ENCODE peak calls at places on chromosomes 16 and 17, in four cellular contexts. One of them, this sample, is unnamed. For H3K4me1, the result is how much of the 10 kb centered on the place peaks cover.

GRCh38 chr17:1087381-1088241 is 90.7 kb downstream of the TIMM22 start:
- DNase-seq in heart left ventricle: peak
- DNase-seq in uterus: peak
- DNase-seq in GM23338: peak
- DNase-seq in this sample: peak

GRCh38 chr16:27424772-27425498 is 23.0 kb downstream of the IL21R start:
- DNase-seq in heart left ventricle: no peak
- DNase-seq in uterus: no peak
- DNase-seq in GM23338: no peak
- DNase-seq in this sample: peak

GRCh38 chr16:84228321-84228838 is 11.4 kb downstream of the KCNG4 start:
- DNase-seq in heart left ventricle: peak
- DNase-seq in uterus: peak
- DNase-seq in GM23338: peak
- DNase-seq in this sample: peak

GRCh38 chr17:16943541-16944333 is 28.2 kb downstream of the TNFRSF13B start:
- DNase-seq in heart left ventricle: no peak
- DNase-seq in uterus: no peak
- DNase-seq in GM23338: no peak
- DNase-seq in this sample: peak

GRCh38 chr16:46930861-46931260 is 42.6 kb downstream of the DNAJA2 start:
- DNase-seq in heart left ventricle: no peak
- DNase-seq in uterus: no peak
- DNase-seq in GM23338: no peak
- DNase-seq in this sample: no peak

GRCh38 chr17:79795795-79796569 is 895 bp downstream of the CBX8 start:
- DNase-seq in heart left ventricle: no peak
- DNase-seq in uterus: no peak
- DNase-seq in GM23338: no peak
- DNase-seq in this sample: no peak

GRCh38 chr17:64081802-64082799 is 47.8 kb downstream of the ERN1 start:
- DNase-seq in heart left ventricle: no peak
- DNase-seq in uterus: no peak
- DNase-seq in GM23338: no peak
- DNase-seq in this sample: no peak

GRCh38 chr17:47847341-47848197 is 3.4 kb downstream of the SP6 start:
- DNase-seq in heart left ventricle: no peak
- DNase-seq in uterus: no peak
- DNase-seq in GM23338: peak
- DNase-seq in this sample: peak

GRCh38 chr16:19127205-19127604 is 13.4 kb downstream of the ITPRIPL2 start:
- DNase-seq in heart left ventricle: no peak
- DNase-seq in uterus: no peak
- DNase-seq in GM23338: no peak
- DNase-seq in this sample: no peak

GRCh38 chr17:55198690-55199370 is 65.9 kb upstream of the HLF start:
- DNase-seq in heart left ventricle: no peak
- DNase-seq in uterus: no peak
- DNase-seq in GM23338: no peak
- DNase-seq in this sample: no peak

GRCh38 chr17:7307686-7308624 is 527 bp downstream of the EIF5A start:
- DNase-seq in heart left ventricle: no peak
- DNase-seq in uterus: peak
- DNase-seq in GM23338: peak
- DNase-seq in this sample: peak

GRCh38 chr17:40457369-40457768 is 14.1 kb downstream of the IGFBP4 start:
- DNase-seq in heart left ventricle: no peak
- DNase-seq in uterus: no peak
- DNase-seq in GM23338: no peak
- DNase-seq in this sample: no peak

GRCh38 chr17:42182927-42183734 is 2.1 kb downstream of the HCRT start:
- DNase-seq in heart left ventricle: no peak
- DNase-seq in uterus: no peak
- DNase-seq in GM23338: no peak
- DNase-seq in this sample: no peak

GRCh38 chr17:65037157-65037556 is 19.4 kb downstream of the GNA13 start:
- DNase-seq in heart left ventricle: no peak
- DNase-seq in uterus: no peak
- DNase-seq in GM23338: no peak
- DNase-seq in this sample: no peak

GRCh38 chr17:78394209-78394608 is 15.8 kb downstream of the PGS1 start:
- DNase-seq in heart left ventricle: no peak
- DNase-seq in uterus: no peak
- DNase-seq in GM23338: no peak
- DNase-seq in this sample: no peak

GRCh38 chr16:74575805-74576643 is 30.9 kb downstream of the GLG1 start:
- DNase-seq in heart left ventricle: no peak
- DNase-seq in uterus: no peak
- DNase-seq in GM23338: no peak
- DNase-seq in this sample: no peak

GRCh38 chr16:23342083-23342640 is 40.1 kb downstream of the SCNN1B start:
- DNase-seq in heart left ventricle: no peak
- DNase-seq in uterus: no peak
- DNase-seq in GM23338: no peak
- DNase-seq in this sample: no peak

GRCh38 chr17:79294459-79295071 is 219.9 kb downstream of the ENGASE start:
- DNase-seq in heart left ventricle: peak
- DNase-seq in uterus: peak
- DNase-seq in GM23338: peak
- DNase-seq in this sample: peak

GRCh38 chr16:69040144-69040909 is 65.1 kb upstream of the HAS3 start:
- DNase-seq in heart left ventricle: no peak
- DNase-seq in uterus: no peak
- DNase-seq in GM23338: no peak
- DNase-seq in this sample: no peak

GRCh38 chr17:55564077-55564476 is 52.8 kb upstream of the SMIM36 start:
- DNase-seq in heart left ventricle: no peak
- DNase-seq in uterus: peak
- DNase-seq in GM23338: no peak
- DNase-seq in this sample: peak

GRCh38 chr17:7435676-7436555 is 681 bp downstream of the TMEM102 start:
- DNase-seq in heart left ventricle: peak
- DNase-seq in uterus: no peak
- DNase-seq in GM23338: peak
- DNase-seq in this sample: no peak

GRCh38 chr16:87828071-87828971 is 41.0 kb downstream of the SLC7A5 start:
- DNase-seq in heart left ventricle: no peak
- DNase-seq in uterus: no peak
- DNase-seq in GM23338: no peak
- DNase-seq in this sample: no peak

GRCh38 chr16:57694556-57695377 is at the start of gene DRC7:
- DNase-seq in heart left ventricle: no peak
- DNase-seq in uterus: peak
- DNase-seq in GM23338: peak
- DNase-seq in this sample: peak

GRCh38 chr16:70700101-70701020 is 14.5 kb upstream of the MTSS2 start:
- DNase-seq in heart left ventricle: peak
- DNase-seq in uterus: no peak
- DNase-seq in GM23338: no peak
- DNase-seq in this sample: no peak

GRCh38 chr17:75549246-75550138 is 24.0 kb downstream of the LLGL2 start:
- DNase-seq in heart left ventricle: no peak
- DNase-seq in uterus: no peak
- DNase-seq in GM23338: peak
- DNase-seq in this sample: no peak

GRCh38 chr16:22232277-22233049 is 26.4 kb downstream of the EEF2K start:
- DNase-seq in heart left ventricle: peak
- DNase-seq in uterus: no peak
- DNase-seq in GM23338: no peak
- DNase-seq in this sample: no peak

GRCh38 chr16:12651765-12652531 is 151.7 kb downstream of the CPPED1 start:
- DNase-seq in heart left ventricle: no peak
- DNase-seq in uterus: no peak
- DNase-seq in GM23338: no peak
- DNase-seq in this sample: no peak

DNA sequence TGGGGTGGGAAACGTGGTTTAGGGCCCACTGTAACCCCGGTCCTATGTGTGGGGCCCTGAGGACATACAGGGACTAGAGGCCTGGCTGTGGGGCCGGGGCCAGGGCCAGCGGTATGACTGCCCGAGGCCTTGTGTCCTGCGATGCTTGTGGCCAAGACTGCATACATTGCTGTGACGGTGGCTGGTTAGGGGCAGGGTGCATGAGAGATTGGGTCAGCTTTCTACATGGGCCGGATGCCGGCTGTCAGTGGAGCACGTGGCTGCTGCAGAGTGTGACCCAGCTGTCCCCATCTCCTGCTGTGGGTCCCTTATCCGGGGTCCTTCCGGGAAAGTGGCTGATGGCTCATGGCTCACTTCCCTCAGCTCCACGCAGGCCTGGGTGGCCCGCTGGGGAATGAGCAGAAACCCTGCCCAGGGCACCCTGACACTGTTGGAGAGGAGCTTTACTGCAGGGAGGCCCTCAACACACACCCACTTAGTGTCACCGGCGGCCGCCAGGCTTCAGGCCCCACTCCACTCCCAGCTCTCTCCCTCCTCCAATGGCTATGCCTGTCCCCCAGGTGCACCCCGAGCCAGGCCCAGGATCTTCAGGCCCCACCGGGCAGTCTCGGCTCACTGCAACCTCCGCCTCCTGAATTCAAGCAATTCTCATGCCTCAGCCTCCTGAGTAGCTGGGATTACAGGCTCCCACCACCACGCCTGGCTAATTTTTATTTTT is 775 bp upstream of the RGS11 start:
- DNase-seq in heart left ventricle: no peak
- DNase-seq in uterus: no peak
- DNase-seq in GM23338: no peak
- DNase-seq in this sample: no peak
- H3K4me1 ChIP-seq in heart left ventricle: under half
- H3K4me1 ChIP-seq in uterus: under half
- H3K4me1 ChIP-seq in GM23338: under half
- H3K4me1 ChIP-seq in this sample: under half

GRCh38 chr17:58734811-58735210 is 20.8 kb upstream of the PPM1E start:
- DNase-seq in heart left ventricle: no peak
- DNase-seq in uterus: no peak
- DNase-seq in GM23338: no peak
- DNase-seq in this sample: no peak
- H3K27ac ChIP-seq in heart left ventricle: no peak
- H3K27ac ChIP-seq in uterus: no peak
- H3K27ac ChIP-seq in GM23338: no peak
- H3K27ac ChIP-seq in this sample: no peak

DNA sequence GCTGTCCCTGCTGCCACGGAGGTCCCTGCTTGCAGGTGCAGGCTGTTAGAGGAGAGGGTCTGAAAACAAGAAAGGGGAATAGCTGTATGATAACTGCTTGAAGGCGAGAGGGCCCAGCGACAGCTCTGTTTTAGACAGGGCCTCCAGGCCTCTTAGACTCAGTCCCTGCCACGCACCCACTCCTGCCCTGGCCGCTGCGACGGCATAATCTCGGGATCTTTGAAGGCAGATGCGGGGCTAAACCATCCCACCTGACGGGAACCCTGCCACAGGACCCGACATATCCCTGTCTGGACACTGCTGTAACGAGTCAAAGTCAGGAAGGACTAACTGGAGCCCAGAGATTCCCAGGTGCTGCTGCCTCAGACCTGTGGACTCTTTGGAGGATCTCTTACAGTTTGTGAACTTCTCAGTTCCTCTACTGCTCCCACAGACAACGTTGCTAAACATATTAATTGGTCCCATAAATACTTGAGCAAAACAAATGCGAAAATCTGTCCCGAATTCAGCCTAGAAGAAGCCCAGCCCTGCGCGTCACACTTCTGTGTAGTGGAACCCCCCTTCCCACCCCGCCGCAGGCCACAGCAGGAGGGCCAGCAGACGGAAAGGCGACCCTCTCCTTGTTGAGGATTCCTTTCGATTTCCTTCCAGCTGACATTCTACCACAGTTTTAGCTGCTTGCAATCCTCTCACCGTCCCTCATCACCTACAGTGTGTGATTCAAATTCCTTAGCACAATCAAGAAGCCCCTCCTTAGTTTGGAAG is 998 bp upstream of the TMEM11 start:
- DNase-seq in heart left ventricle: no peak
- DNase-seq in uterus: peak
- DNase-seq in GM23338: peak
- DNase-seq in this sample: no peak
- H3K4me1 ChIP-seq in heart left ventricle: under half
- H3K4me1 ChIP-seq in uterus: under half
- H3K4me1 ChIP-seq in GM23338: under half
- H3K4me1 ChIP-seq in this sample: under half

DNA sequence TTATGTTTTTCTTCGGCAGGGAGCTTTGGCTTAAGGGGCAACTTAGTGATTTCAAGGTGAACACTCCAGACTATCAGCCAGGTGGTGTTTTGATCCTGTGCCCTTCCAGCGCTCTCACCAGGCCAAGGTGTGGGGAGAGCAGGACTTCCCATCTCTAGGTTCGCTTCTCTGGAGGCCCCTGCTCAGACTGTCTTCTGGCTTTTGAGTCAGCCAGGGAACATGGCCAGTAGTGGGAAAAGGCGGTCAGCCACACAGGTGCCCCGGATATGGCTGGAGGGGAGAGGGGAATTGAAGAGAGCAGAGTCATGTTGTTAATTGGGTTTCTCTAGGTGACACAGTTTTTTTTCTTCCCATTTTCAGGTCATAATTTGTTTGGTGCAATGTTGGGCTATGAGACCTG is 1.5 kb downstream of the MINK1 start:
- DNase-seq in heart left ventricle: no peak
- DNase-seq in uterus: no peak
- DNase-seq in GM23338: no peak
- DNase-seq in this sample: no peak
- H3K27ac ChIP-seq in heart left ventricle: peak
- H3K27ac ChIP-seq in uterus: peak
- H3K27ac ChIP-seq in GM23338: peak
- H3K27ac ChIP-seq in this sample: peak

DNA sequence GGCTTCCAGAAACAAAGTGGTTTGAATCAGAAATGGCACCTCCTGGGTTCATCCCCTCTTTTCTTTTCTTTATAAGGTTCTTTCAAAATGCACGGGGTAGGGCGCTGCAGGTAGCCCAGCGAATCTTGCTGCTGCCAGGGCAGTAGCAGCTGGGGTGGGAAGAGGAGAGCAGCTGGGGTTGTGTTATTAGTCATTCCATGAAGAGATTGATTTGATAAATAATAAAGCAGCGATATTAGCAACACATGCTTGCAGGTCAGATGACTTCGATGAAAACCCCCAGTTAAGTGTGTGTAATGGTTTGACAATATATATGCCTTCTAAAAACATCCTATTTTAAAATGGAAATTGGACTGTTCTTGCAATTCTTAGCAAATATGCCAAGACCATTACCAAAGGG is 200.7 kb downstream of the CCDC182 start:
- DNase-seq in heart left ventricle: no peak
- DNase-seq in uterus: no peak
- DNase-seq in GM23338: no peak
- DNase-seq in this sample: no peak
- H3K4me1 ChIP-seq in heart left ventricle: under half
- H3K4me1 ChIP-seq in uterus: under half
- H3K4me1 ChIP-seq in GM23338: under half
- H3K4me1 ChIP-seq in this sample: under half

GRCh38 chr16:14562691-14563491 is 67.2 kb downstream of the PARN start:
- DNase-seq in heart left ventricle: peak
- DNase-seq in uterus: no peak
- DNase-seq in GM23338: peak
- DNase-seq in this sample: no peak
- H3K27ac ChIP-seq in heart left ventricle: no peak
- H3K27ac ChIP-seq in uterus: no peak
- H3K27ac ChIP-seq in GM23338: no peak
- H3K27ac ChIP-seq in this sample: no peak